ENCODE peak calls at places on chromosomes 4 and X, in seven cellular contexts. H, G, N, B, P, K and U are unnamed samples.

GRCh38 chr4:184815046-184815877 is 10.5 kb downstream of the ACSL1 start:
- DNase-seq in H (peak), G (peak), K (peak), N (peak), B (peak), P (peak), U (peak)

GRCh38 chr4:38560763-38561558 is 103.0 kb upstream of the KLF3 start:
- DNase-seq in B (no peak), N (no peak), P (no peak), G (no peak), H (no peak), K (peak), U (no peak)

GRCh38 chr4:13921805-13922204 is 294.3 kb upstream of the BOD1L1 start:
- DNase-seq in G (no peak), B (no peak), H (peak), K (no peak), P (no peak), N (no peak), U (no peak)

GRCh38 chr4:99808260-99808857 is 8.3 kb upstream of the DAPP1 start:
- DNase-seq in G (peak), K (peak), P (peak), H (peak), B (peak), N (no peak), U (no peak)

GRCh38 chrX:39773923-39774803 is 323.6 kb downstream of the BCOR start:
- DNase-seq in G (no peak), N (no peak), P (no peak), B (peak), K (no peak), H (peak), U (no peak)

GRCh38 chr4:184699941-184700340 is 34.0 kb downstream of the CENPU start:
- DNase-seq in G (no peak), B (no peak), N (no peak), P (no peak), H (peak), K (no peak), U (no peak)

GRCh38 chr4:123116412-123116811 is 194.0 kb upstream of the NUDT6 start:
- DNase-seq in H (peak), G (no peak), P (no peak), K (no peak), N (peak), B (no peak), U (peak)

GRCh38 chrX:134520860-134521390 is 61.0 kb downstream of the HPRT1 start:
- DNase-seq in B (peak), H (peak), G (no peak), K (peak), P (peak), N (peak), U (peak)

GRCh38 chr4:74855879-74856278 is 61.6 kb upstream of the BTC start:
- DNase-seq in K (peak), N (no peak), H (no peak), P (no peak), G (no peak), B (no peak), U (no peak)

GRCh38 chr4:86939737-86940141 is 4.9 kb downstream of the AFF1 start:
- DNase-seq in B (no peak), G (no peak), K (no peak), N (no peak), H (no peak), P (no peak), U (no peak)

GRCh38 chr4:122584517-122584916 is 36.3 kb downstream of the IL21 start:
- DNase-seq in B (no peak), K (peak), G (no peak), N (peak), P (no peak), H (peak), U (no peak)

GRCh38 chr4:165199722-165200121 is 7.6 kb upstream of the KLHL2 start:
- DNase-seq in B (no peak), K (peak), H (no peak), P (no peak), G (no peak), N (no peak), U (no peak)

GRCh38 chr4:119536572-119537528 is 91.8 kb downstream of the PDE5A start:
- DNase-seq in B (no peak), N (peak), P (no peak), G (no peak), K (peak), H (peak), U (no peak)

GRCh38 chrX:20116087-20116574 is 576 bp downstream of the MAP7D2 start:
- DNase-seq in H (no peak), N (no peak), G (no peak), B (no peak), K (no peak), P (no peak), U (no peak)

GRCh38 chrX:49840679-49841078 is 11.6 kb downstream of the PAGE4 start:
- DNase-seq in N (peak), K (peak), H (peak), B (peak), G (peak), P (peak), U (peak)

GRCh38 chr4:91113130-91113706 is 986.0 kb downstream of the CCSER1 start:
- DNase-seq in H (peak), G (no peak), B (peak), P (no peak), K (peak), N (no peak), U (peak)

GRCh38 chr4:112284166-112284565 is 1.5 kb downstream of the TIFA start:
- DNase-seq in K (no peak), N (no peak), H (peak), B (no peak), G (no peak), P (peak), U (no peak)

GRCh38 chrX:154490021-154490413 is 412 bp downstream of the SLC10A3 start:
- DNase-seq in H (peak), B (no peak), G (peak), P (no peak), K (peak), N (peak), U (no peak)

GRCh38 chr4:165715211-165715610 is 157.8 kb upstream of the TLL1 start:
- DNase-seq in N (no peak), K (no peak), P (no peak), H (no peak), B (no peak), G (no peak), U (no peak)

GRCh38 chr4:25818293-25819240 is 44.2 kb downstream of the SEL1L3 start:
- DNase-seq in G (no peak), N (no peak), P (no peak), H (peak), K (peak), B (no peak), U (no peak)

GRCh38 chr4:44157611-44158277 is 290.9 kb downstream of the KCTD8 start:
- DNase-seq in B (no peak), P (no peak), K (peak), G (no peak), H (peak), N (no peak), U (peak)

GRCh38 chr4:132344924-132345828 is 803.9 kb upstream of the PCDH10 start:
- DNase-seq in N (no peak), K (no peak), H (no peak), B (no peak), P (no peak), G (no peak), U (peak)

GRCh38 chr4:142434519-142435224 is 411.4 kb downstream of the INPP4B start:
- DNase-seq in P (peak), B (no peak), K (no peak), G (no peak), H (no peak), N (no peak), U (no peak)

GRCh38 chrX:25131055-25131454 is 115.3 kb upstream of the ARX start:
- DNase-seq in B (no peak), N (peak), P (no peak), H (peak), K (peak), G (no peak), U (no peak)

GRCh38 chrX:137432609-137433008 is 133.3 kb upstream of the ZIC3 start:
- DNase-seq in B (peak), P (no peak), N (no peak), H (peak), G (no peak), K (peak), U (no peak)

GRCh38 chr4:87073570-87074470 is 139.0 kb downstream of the AFF1 start:
- DNase-seq in P (peak), B (no peak), H (no peak), N (no peak), G (no peak), K (peak), U (peak)

GRCh38 chrX:50813843-50814661 is at the start of gene SHROOM4:
- DNase-seq in N (no peak), B (peak), P (no peak), G (peak), K (no peak), H (peak), U (no peak)

GRCh38 chr4:153931804-153932203 is 142.9 kb upstream of the SFRP2 start:
- DNase-seq in N (peak), H (peak), K (peak), G (no peak), P (no peak), B (no peak), U (no peak)

GRCh38 chr4:162164881-162165528 is 1.2 kb upstream of the FSTL5 start:
- DNase-seq in P (no peak), H (no peak), B (peak), N (no peak), K (peak), G (no peak), U (no peak)

GRCh38 chrX:139692506-139692849 is 15.5 kb downstream of the MCF2 start:
- DNase-seq in N (no peak), H (no peak), P (no peak), K (no peak), B (no peak), G (no peak), U (no peak)

GRCh38 chr4:133594246-133595207 is 445.4 kb downstream of the PCDH10 start:
- DNase-seq in P (no peak), H (peak), B (no peak), N (no peak), G (no peak), K (peak), U (no peak)

GRCh38 chr4:824461-825062 is 1.4 kb downstream of the CPLX1 start:
- DNase-seq in N (no peak), K (no peak), P (peak), H (no peak), G (no peak), B (no peak), U (no peak)

GRCh38 chrX:44975666-44976263 is 102.8 kb downstream of the KDM6A start:
- DNase-seq in P (no peak), G (no peak), B (no peak), H (no peak), K (peak), N (no peak), U (no peak)

GRCh38 chr4:145066063-145066501 is 31.9 kb downstream of the ANAPC10 start:
- DNase-seq in P (no peak), B (peak), N (no peak), H (peak), G (no peak), K (no peak), U (peak)

GRCh38 chr4:48483777-48484493 is 792 bp downstream of the SLC10A4 start:
- DNase-seq in G (peak), H (no peak), P (no peak), K (no peak), B (no peak), N (no peak), U (no peak)
- H3K4me3 ChIP-seq in G (peak), H (no peak), P (no peak), K (no peak), B (peak), N (no peak), U (no peak)

GRCh38 chr4:170741856-170742255 is 652.1 kb upstream of the AADAT start:
- DNase-seq in G (no peak), B (no peak), N (no peak), K (peak), H (no peak), P (no peak), U (no peak)

GRCh38 chr4:170748975-170749374 is 659.2 kb upstream of the AADAT start:
- DNase-seq in K (no peak), H (no peak), G (no peak), P (no peak), B (no peak), N (no peak), U (no peak)

GRCh38 chr4:170743633-170744032 is 653.9 kb upstream of the AADAT start:
- DNase-seq in N (no peak), H (no peak), B (no peak), G (no peak), K (peak), P (no peak), U (no peak)
- TF ChIP-seq CTCF in N (no peak), H (no peak), B (no peak), G (no peak), K (no peak), P (no peak), U (no peak)

DNA sequence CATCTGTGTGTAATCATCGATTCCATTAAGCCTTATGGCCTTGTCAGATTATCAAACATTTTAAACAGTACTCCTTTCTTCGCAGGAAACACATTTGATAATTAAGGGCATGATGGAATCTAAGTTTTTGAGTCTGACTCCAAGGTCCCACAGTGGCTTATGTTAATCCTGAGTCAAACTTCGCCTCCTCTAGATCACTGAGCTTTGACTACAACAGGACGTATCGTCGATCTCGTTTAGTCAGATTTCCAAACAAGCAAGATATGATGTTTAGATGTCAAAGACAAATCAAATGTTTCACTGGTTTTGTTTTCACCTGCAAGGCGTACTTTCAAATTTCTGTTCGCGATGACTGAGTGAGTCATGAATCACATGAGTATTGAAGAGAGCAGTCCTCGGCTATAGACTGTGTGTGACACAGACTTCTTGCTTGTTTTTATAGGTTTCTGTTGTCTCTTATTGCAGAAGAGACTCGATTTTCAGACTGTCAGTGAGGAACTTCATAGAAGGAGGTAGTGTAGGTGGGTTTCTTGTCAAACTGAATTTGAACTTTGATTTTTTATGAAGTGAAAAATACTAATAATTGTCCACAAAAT is 119.0 kb upstream of the GK2 start:
- DNase-seq in B (no peak), G (no peak), H (no peak), K (no peak), N (no peak), P (peak), U (no peak)
- H3K4me3 ChIP-seq in B (no peak), G (no peak), H (no peak), K (no peak), N (no peak), P (peak), U (no peak)

GRCh38 chrX:35728481-35728880 is 69.7 kb upstream of the MAGEB16 start:
- DNase-seq in P (no peak), B (peak), K (no peak), G (no peak), H (no peak), N (no peak), U (no peak)

GRCh38 chrX:35722128-35722527 is 76.0 kb upstream of the MAGEB16 start:
- DNase-seq in G (no peak), K (no peak), N (no peak), H (no peak), P (no peak), B (no peak), U (no peak)

DNA sequence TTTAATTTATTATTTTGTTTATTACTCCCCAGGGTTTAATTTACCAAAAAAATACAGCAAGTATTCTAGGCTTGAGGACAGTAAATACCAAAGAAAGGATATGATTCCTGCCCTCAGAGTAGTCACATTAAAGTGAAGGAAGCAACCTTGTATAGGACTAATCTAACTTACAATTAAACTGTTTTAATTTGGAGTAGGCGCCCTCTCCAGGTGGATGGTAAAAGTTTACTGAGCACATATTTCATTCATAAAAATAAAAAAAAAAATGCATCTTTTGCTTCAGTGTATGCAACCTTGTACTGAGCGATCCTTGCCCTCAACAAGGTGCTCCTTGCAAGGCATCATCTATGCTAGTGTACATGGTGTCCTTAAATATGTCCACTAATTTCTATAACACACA is 72.0 kb upstream of the MAGEB16 start:
- DNase-seq in B (peak), K (peak), N (no peak), P (no peak), H (peak), G (no peak), U (peak)
- TF ChIP-seq CTCF in B (peak), K (peak), N (no peak), P (no peak), H (peak), G (no peak), U (peak)

GRCh38 chr4:18882468-18882867 is 860.9 kb upstream of the LCORL start:
- DNase-seq in H (peak), K (peak), P (no peak), B (peak), N (peak), G (no peak), U (no peak)
- H3K4me3 ChIP-seq in H (no peak), K (no peak), P (no peak), B (no peak), N (no peak), G (no peak), U (no peak)

GRCh38 chr4:56259595-56259994 is 127.7 kb downstream of the AASDH start:
- DNase-seq in G (no peak), B (no peak), P (no peak), N (no peak), K (no peak), H (no peak), U (no peak)

GRCh38 chr4:56253631-56254241 is 133.6 kb downstream of the AASDH start:
- DNase-seq in G (no peak), B (no peak), H (no peak), P (no peak), K (no peak), N (no peak), U (no peak)

GRCh38 chr4:56252561-56253152 is 134.6 kb downstream of the AASDH start:
- DNase-seq in G (no peak), N (no peak), B (no peak), P (no peak), H (no peak), K (no peak), U (no peak)

GRCh38 chr4:56260320-56260719 is 127.0 kb downstream of the AASDH start:
- DNase-seq in N (no peak), P (no peak), H (no peak), G (no peak), K (no peak), B (no peak), U (peak)

DNA sequence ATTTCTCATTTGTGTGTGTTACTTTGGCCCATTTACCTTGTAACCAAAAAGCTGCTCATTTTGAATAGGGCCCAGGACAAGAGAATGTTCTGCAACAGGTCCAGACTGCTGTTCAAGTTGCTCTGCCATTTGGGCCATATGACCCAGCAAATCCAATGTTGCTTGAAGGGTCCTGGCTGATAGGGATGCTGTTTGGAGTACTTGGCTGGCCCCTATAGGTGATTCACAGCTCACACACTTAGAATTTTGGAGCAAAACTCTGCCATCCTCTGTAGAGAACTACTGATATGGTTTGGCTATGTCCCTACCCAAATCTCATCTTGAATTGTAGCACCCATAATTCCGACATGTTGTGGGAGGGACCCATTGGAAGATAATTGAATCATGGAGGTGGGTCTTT is 131.5 kb downstream of the AASDH start:
- DNase-seq in K (no peak), P (no peak), H (peak), N (no peak), B (no peak), G (no peak), U (no peak)
- TF ChIP-seq CTCF in K (no peak), P (peak), H (peak), N (no peak), B (no peak), G (no peak), U (no peak)